ENCODE peak calls at places on chromosomes 11 and 22, in six cellular contexts. One of them, this sample, is unnamed.

GRCh38 chr22:33051960-33052839 is 6.0 kb downstream of the SYN3 start:
- DNase-seq in hippocampal formation: no peak
- DNase-seq in Jurkat, Clone E6-1: no peak
- DNase-seq in CD4-positive, CD25-positive, alpha-beta regulatory T cell: no peak
- DNase-seq in T follicular helper cell: no peak
- DNase-seq in tibial artery: no peak
- DNase-seq in this sample: no peak

GRCh38 chr11:34621876-34622275 is 983 bp downstream of the EHF start:
- DNase-seq in hippocampal formation: no peak
- DNase-seq in Jurkat, Clone E6-1: no peak
- DNase-seq in CD4-positive, CD25-positive, alpha-beta regulatory T cell: no peak
- DNase-seq in T follicular helper cell: no peak
- DNase-seq in tibial artery: no peak
- DNase-seq in this sample: no peak

GRCh38 chr11:13317293-13318080 is 39.9 kb downstream of the BMAL1 start:
- DNase-seq in hippocampal formation: no peak
- DNase-seq in Jurkat, Clone E6-1: no peak
- DNase-seq in CD4-positive, CD25-positive, alpha-beta regulatory T cell: no peak
- DNase-seq in T follicular helper cell: no peak
- DNase-seq in tibial artery: no peak
- DNase-seq in this sample: no peak

GRCh38 chr11:45412033-45412432 is 125.9 kb upstream of the SYT13 start:
- DNase-seq in hippocampal formation: no peak
- DNase-seq in Jurkat, Clone E6-1: no peak
- DNase-seq in CD4-positive, CD25-positive, alpha-beta regulatory T cell: no peak
- DNase-seq in T follicular helper cell: no peak
- DNase-seq in tibial artery: no peak
- DNase-seq in this sample: no peak

GRCh38 chr11:65204646-65205601 is 23.2 kb downstream of the CAPN1 start:
- DNase-seq in hippocampal formation: peak; percentile 36
- DNase-seq in Jurkat, Clone E6-1: no peak
- DNase-seq in CD4-positive, CD25-positive, alpha-beta regulatory T cell: peak; percentile 43
- DNase-seq in T follicular helper cell: peak; percentile 29
- DNase-seq in tibial artery: peak; percentile 56
- DNase-seq in this sample: peak; percentile 65

GRCh38 chr11:132627981-132628380 is 904.3 kb downstream of the OPCML start:
- DNase-seq in hippocampal formation: no peak
- DNase-seq in Jurkat, Clone E6-1: no peak
- DNase-seq in CD4-positive, CD25-positive, alpha-beta regulatory T cell: no peak
- DNase-seq in T follicular helper cell: no peak
- DNase-seq in tibial artery: no peak
- DNase-seq in this sample: no peak

GRCh38 chr11:69200331-69201047 is 44.8 kb downstream of the SMIM38 start:
- DNase-seq in hippocampal formation: no peak
- DNase-seq in Jurkat, Clone E6-1: no peak
- DNase-seq in CD4-positive, CD25-positive, alpha-beta regulatory T cell: no peak
- DNase-seq in T follicular helper cell: no peak
- DNase-seq in tibial artery: peak; percentile 62
- DNase-seq in this sample: peak; percentile 50

GRCh38 chr11:99257131-99257530 is 236.4 kb downstream of the CNTN5 start:
- DNase-seq in hippocampal formation: no peak
- DNase-seq in Jurkat, Clone E6-1: no peak
- DNase-seq in CD4-positive, CD25-positive, alpha-beta regulatory T cell: no peak
- DNase-seq in T follicular helper cell: no peak
- DNase-seq in tibial artery: no peak
- DNase-seq in this sample: no peak

GRCh38 chr11:61963282-61964057 is 4.0 kb downstream of the FTH1 start:
- DNase-seq in hippocampal formation: no peak
- DNase-seq in Jurkat, Clone E6-1: no peak
- DNase-seq in CD4-positive, CD25-positive, alpha-beta regulatory T cell: peak; percentile 44
- DNase-seq in T follicular helper cell: no peak
- DNase-seq in tibial artery: peak; percentile 72
- DNase-seq in this sample: peak; percentile 72

GRCh38 chr22:24775769-24776492 is 1.4 kb upstream of the PIWIL3 start:
- DNase-seq in hippocampal formation: no peak
- DNase-seq in Jurkat, Clone E6-1: no peak
- DNase-seq in CD4-positive, CD25-positive, alpha-beta regulatory T cell: no peak
- DNase-seq in T follicular helper cell: no peak
- DNase-seq in tibial artery: no peak
- DNase-seq in this sample: no peak

GRCh38 chr22:27507066-27507715 is 294.4 kb downstream of the MN1 start:
- DNase-seq in hippocampal formation: no peak
- DNase-seq in Jurkat, Clone E6-1: no peak
- DNase-seq in CD4-positive, CD25-positive, alpha-beta regulatory T cell: no peak
- DNase-seq in T follicular helper cell: no peak
- DNase-seq in tibial artery: no peak
- DNase-seq in this sample: no peak

GRCh38 chr11:59560290-59560701 is 49.0 kb downstream of the OR4D9 start:
- DNase-seq in hippocampal formation: peak; percentile 61
- DNase-seq in Jurkat, Clone E6-1: peak; percentile 87
- DNase-seq in CD4-positive, CD25-positive, alpha-beta regulatory T cell: peak; percentile 80
- DNase-seq in T follicular helper cell: peak; percentile 75
- DNase-seq in tibial artery: peak; percentile 75
- DNase-seq in this sample: peak; percentile 80

GRCh38 chr11:57651408-57651807 is 1.7 kb upstream of the YPEL4 start:
- DNase-seq in hippocampal formation: no peak
- DNase-seq in Jurkat, Clone E6-1: no peak
- DNase-seq in CD4-positive, CD25-positive, alpha-beta regulatory T cell: no peak
- DNase-seq in T follicular helper cell: no peak
- DNase-seq in tibial artery: no peak
- DNase-seq in this sample: no peak

GRCh38 chr11:36349345-36350136 is 53.5 kb downstream of the PRR5L start:
- DNase-seq in hippocampal formation: no peak
- DNase-seq in Jurkat, Clone E6-1: no peak
- DNase-seq in CD4-positive, CD25-positive, alpha-beta regulatory T cell: no peak
- DNase-seq in T follicular helper cell: no peak
- DNase-seq in tibial artery: no peak
- DNase-seq in this sample: no peak

GRCh38 chr11:695606-696381 is at the start of gene TMEM80:
- DNase-seq in hippocampal formation: peak; percentile 96
- DNase-seq in Jurkat, Clone E6-1: peak; percentile 94
- DNase-seq in CD4-positive, CD25-positive, alpha-beta regulatory T cell: peak; percentile 99
- DNase-seq in T follicular helper cell: peak; percentile 95
- DNase-seq in tibial artery: peak; percentile 99
- DNase-seq in this sample: peak; percentile 100

GRCh38 chr11:30579348-30579747 is 6.8 kb downstream of the MPPED2 start:
- DNase-seq in hippocampal formation: no peak
- DNase-seq in Jurkat, Clone E6-1: no peak
- DNase-seq in CD4-positive, CD25-positive, alpha-beta regulatory T cell: no peak
- DNase-seq in T follicular helper cell: no peak
- DNase-seq in tibial artery: no peak
- DNase-seq in this sample: no peak

GRCh38 chr11:104713366-104713765 is 184.9 kb downstream of the CASP12 start:
- DNase-seq in hippocampal formation: no peak
- DNase-seq in Jurkat, Clone E6-1: no peak
- DNase-seq in CD4-positive, CD25-positive, alpha-beta regulatory T cell: no peak
- DNase-seq in T follicular helper cell: no peak
- DNase-seq in tibial artery: no peak
- DNase-seq in this sample: no peak